ENCODE peak calls at places on chromosome 14, in four cellular contexts. H is K562, P is GM12878, Z is H1. X is an unnamed sample.

GRCh38 chr14:64474041-64474440 is 8.7 kb downstream of the AKAP5 start:
- DNase-seq in H (no peak), P (no peak), Z (no peak), X (no peak)

GRCh38 chr14:25006961-25007795 is 42.8 kb downstream of the STXBP6 start:
- DNase-seq in H (no peak), P (no peak), Z (no peak), X (peak)

GRCh38 chr14:32330356-32331226 is 1.5 kb downstream of the AKAP6 start:
- DNase-seq in H (no peak), P (no peak), Z (no peak), X (no peak)

GRCh38 chr14:89289477-89289876 is 127.6 kb downstream of the FOXN3 start:
- DNase-seq in H (no peak), P (no peak), Z (no peak), X (no peak)

GRCh38 chr14:44795725-44796124 is 166.0 kb downstream of the KLHL28 start:
- DNase-seq in H (no peak), P (no peak), Z (no peak), X (peak)

GRCh38 chr14:61866932-61867920 is 105.0 kb downstream of the SNAPC1 start:
- DNase-seq in H (no peak), P (peak), Z (no peak), X (peak)

GRCh38 chr14:99261916-99262787 is 9.8 kb downstream of the BCL11B start:
- DNase-seq in H (no peak), P (no peak), Z (no peak), X (no peak)

GRCh38 chr14:30550335-30550734 is 8.6 kb upstream of the G2E3 start:
- DNase-seq in H (no peak), P (no peak), Z (no peak), X (peak)

GRCh38 chr14:64880382-64881121 is 845 bp upstream of the SPTB start:
- DNase-seq in H (peak), P (no peak), Z (peak), X (no peak)

GRCh38 chr14:71130491-71131179 is 223.4 kb downstream of the PCNX1 start:
- DNase-seq in H (no peak), P (peak), Z (peak), X (peak)

GRCh38 chr14:22547309-22547947 is 41.6 kb downstream of the DAD1 start:
- DNase-seq in H (no peak), P (no peak), Z (no peak), X (no peak)

GRCh38 chr14:85415015-85415712 is 114.8 kb upstream of the FLRT2 start:
- DNase-seq in H (no peak), P (no peak), Z (peak), X (peak)

GRCh38 chr14:106845286-106846087 is 1319.1 kb downstream of the TMEM121 start:
- DNase-seq in H (no peak), P (peak), Z (no peak), X (no peak)

GRCh38 chr14:35855886-35856481 is 29.8 kb downstream of the BRMS1L start:
- DNase-seq in H (no peak), P (peak), Z (no peak), X (no peak)

GRCh38 chr14:63045612-63046320 is 508 bp upstream of the KCNH5 start:
- DNase-seq in H (peak), P (no peak), Z (peak), X (peak)

GRCh38 chr14:62209287-62209899 is 447.2 kb downstream of the SNAPC1 start:
- DNase-seq in H (no peak), P (no peak), Z (no peak), X (peak)

GRCh38 chr14:90739318-90740077 is 76.7 kb downstream of the TTC7B start:
- DNase-seq in H (no peak), P (no peak), Z (no peak), X (peak)

GRCh38 chr14:67480011-67480410 is 8.5 kb downstream of the TMEM229B start:
- DNase-seq in H (peak), P (no peak), Z (no peak), X (no peak)

GRCh38 chr14:21768116-21768874 is 94.7 kb upstream of the OR4E1 start:
- DNase-seq in H (peak), P (peak), Z (no peak), X (peak)

GRCh38 chr14:106286697-106287290 is 760.4 kb downstream of the TMEM121 start:
- DNase-seq in H (peak), P (no peak), Z (no peak), X (no peak)

GRCh38 chr14:97641827-97642226 is 844.6 kb downstream of the VRK1 start:
- DNase-seq in H (no peak), P (no peak), Z (no peak), X (no peak)

GRCh38 chr14:90828642-90829487 is 12.6 kb upstream of the TTC7B start:
- DNase-seq in H (no peak), P (no peak), Z (no peak), X (no peak)

GRCh38 chr14:59890676-59891075 is 20.1 kb upstream of the RTN1 start:
- DNase-seq in H (no peak), P (no peak), Z (no peak), X (no peak)

GRCh38 chr14:29463727-29464370 is 463.8 kb downstream of the PRKD1 start:
- DNase-seq in H (no peak), P (no peak), Z (no peak), X (no peak)

GRCh38 chr14:105460616-105461015 is 14.0 kb upstream of the CRIP2 start:
- DNase-seq in H (no peak), P (no peak), Z (no peak), X (no peak)

GRCh38 chr14:21476526-21476924 is 234 bp downstream of the RAB2B start:
- DNase-seq in H (peak), P (no peak), Z (no peak), X (no peak)

GRCh38 chr14:24235804-24236688 is 3.3 kb downstream of the GMPR2 start:
- DNase-seq in H (no peak), P (no peak), Z (no peak), X (no peak)

GRCh38 chr14:69844171-69844570 is 35.0 kb upstream of the SMOC1 start:
- DNase-seq in H (no peak), P (no peak), Z (no peak), X (no peak)

GRCh38 chr14:35147186-35147585 is 24.8 kb downstream of the PRORP start:
- DNase-seq in H (no peak), P (no peak), Z (no peak), X (no peak)

GRCh38 chr14:72617391-72618011 is 276.4 kb downstream of the DPF3 start:
- DNase-seq in H (no peak), P (no peak), Z (peak), X (no peak)

GRCh38 chr14:89388853-89389252 is 28.2 kb downstream of the FOXN3 start:
- DNase-seq in H (no peak), P (no peak), Z (no peak), X (peak)

GRCh38 chr14:103889313-103890051 is 38.8 kb upstream of the TDRD9 start:
- DNase-seq in H (peak), P (no peak), Z (no peak), X (peak)

GRCh38 chr14:74018029-74018703 is 922 bp downstream of the ENTPD5 start:
- DNase-seq in H (no peak), P (no peak), Z (no peak), X (peak)

GRCh38 chr14:42141328-42141727 is 534.7 kb downstream of the LRFN5 start:
- DNase-seq in H (no peak), P (no peak), Z (no peak), X (no peak)

GRCh38 chr14:20412422-20412821 is 879 bp downstream of the TEP1 start:
- DNase-seq in H (no peak), P (peak), Z (no peak), X (no peak)

GRCh38 chr14:103898204-103898603 is 30.1 kb upstream of the TDRD9 start:
- DNase-seq in H (no peak), P (no peak), Z (no peak), X (no peak)

GRCh38 chr14:20400965-20401593 is 12.2 kb downstream of the TEP1 start:
- DNase-seq in H (no peak), P (no peak), Z (no peak), X (peak)

GRCh38 chr14:29168149-29168548 is 401.6 kb downstream of the FOXG1 start:
- DNase-seq in H (peak), P (no peak), Z (no peak), X (no peak)

GRCh38 chr14:95041477-95042020 is 115.8 kb downstream of the DICER1 start:
- DNase-seq in H (no peak), P (no peak), Z (no peak), X (no peak)
- H3K9ac ChIP-seq in H (no peak), P (no peak), Z (no peak), X (no peak)

GRCh38 chr14:50862171-50862570 is 9.7 kb upstream of the ABHD12B start:
- DNase-seq in H (no peak), P (no peak), Z (no peak), X (peak)

GRCh38 chr14:50865677-50866076 is 6.2 kb upstream of the ABHD12B start:
- DNase-seq in H (no peak), P (no peak), Z (no peak), X (peak)

GRCh38 chr14:50864237-50864636 is 7.6 kb upstream of the ABHD12B start:
- DNase-seq in H (no peak), P (no peak), Z (no peak), X (no peak)

GRCh38 chr14:50860478-50861086 is 11.3 kb upstream of the ABHD12B start:
- DNase-seq in H (peak), P (peak), Z (peak), X (peak)

GRCh38 chr14:50864911-50865310 is 6.9 kb upstream of the ABHD12B start:
- DNase-seq in H (no peak), P (no peak), Z (no peak), X (no peak)
- TF ChIP-seq CHD1 in H (no peak), P (no peak), Z (no peak), X (no peak)

DNA sequence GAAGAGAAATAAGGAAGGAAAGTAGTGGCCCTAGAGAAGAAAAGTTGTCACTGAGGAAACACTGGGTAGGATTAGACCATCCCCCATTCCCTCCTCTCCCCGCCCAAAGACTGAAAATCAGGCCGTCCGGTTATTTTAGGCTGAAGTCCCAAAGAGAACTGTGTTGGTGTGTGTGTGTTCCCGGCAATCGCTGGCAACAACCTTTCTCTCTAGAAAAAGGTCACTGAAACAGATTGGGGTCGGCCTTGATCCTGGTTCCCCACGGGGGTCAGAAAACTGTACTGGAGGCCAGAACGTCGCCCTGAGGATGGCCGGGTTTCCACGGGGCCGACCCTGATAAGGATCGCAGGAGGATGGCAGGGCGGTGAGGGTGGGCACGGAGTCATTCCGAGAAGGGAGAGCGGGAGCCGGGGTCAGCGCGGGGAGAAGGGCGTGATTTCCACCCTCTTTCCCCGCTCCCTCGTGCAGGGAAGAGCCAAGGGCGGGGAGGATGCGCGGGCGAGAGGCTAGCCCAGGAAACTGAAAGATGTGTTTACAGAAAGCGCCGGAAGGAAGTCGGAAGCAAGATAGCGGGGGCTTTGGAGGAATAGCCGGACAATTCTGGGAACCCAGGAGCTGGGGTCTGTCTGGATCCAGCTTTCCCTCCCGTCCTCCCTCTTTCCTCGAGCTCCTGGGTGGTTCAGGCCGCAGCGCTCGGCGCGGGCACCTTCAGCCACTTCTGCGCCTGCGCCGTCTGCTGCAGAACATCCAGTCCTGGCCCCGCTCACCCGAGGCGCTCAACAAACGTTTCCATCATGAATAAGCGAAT is 25.3 kb upstream of the SPTLC2 start:
- DNase-seq in H (no peak), P (peak), Z (no peak), X (peak)
- H3K9ac ChIP-seq in H (no peak), P (peak), Z (no peak), X (peak)

DNA sequence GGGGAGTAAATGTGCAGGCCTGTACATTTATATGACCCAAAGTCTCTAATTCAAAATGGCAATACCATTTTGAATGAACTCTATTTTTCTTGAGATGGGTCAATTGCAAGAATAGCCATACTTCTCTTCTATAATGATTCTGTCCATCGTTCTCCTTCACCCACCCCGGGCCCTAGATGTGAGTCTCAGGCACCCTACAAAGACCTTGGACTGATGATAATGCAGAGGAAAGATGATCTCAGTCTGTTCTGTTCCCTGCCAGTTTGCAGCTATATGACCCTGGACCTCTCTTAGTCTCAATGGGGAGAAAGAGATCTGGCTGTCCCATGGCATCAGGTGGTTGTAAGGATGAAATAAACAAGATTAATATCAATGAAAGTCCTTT is 30.1 kb downstream of the VCPKMT start:
- DNase-seq in H (no peak), P (no peak), Z (no peak), X (no peak)
- TF ChIP-seq CHD1 in H (no peak), P (no peak), Z (no peak), X (no peak)

GRCh38 chr14:75452900-75453816 is 25.3 kb downstream of the JDP2 start:
- DNase-seq in H (no peak), P (no peak), Z (peak), X (peak)
- H3K9ac ChIP-seq in H (peak), P (no peak), Z (peak), X (peak)

GRCh38 chr14:100629696-100630095 is 42.5 kb upstream of the BEGAIN start:
- DNase-seq in H (no peak), P (no peak), Z (no peak), X (no peak)

GRCh38 chr14:100634026-100634425 is 46.8 kb upstream of the BEGAIN start:
- DNase-seq in H (no peak), P (no peak), Z (no peak), X (no peak)

GRCh38 chr14:100636559-100636958 is 49.3 kb upstream of the BEGAIN start:
- DNase-seq in H (no peak), P (no peak), Z (no peak), X (no peak)

GRCh38 chr14:100629098-100629497 is 41.9 kb upstream of the BEGAIN start:
- DNase-seq in H (no peak), P (no peak), Z (no peak), X (no peak)

DNA sequence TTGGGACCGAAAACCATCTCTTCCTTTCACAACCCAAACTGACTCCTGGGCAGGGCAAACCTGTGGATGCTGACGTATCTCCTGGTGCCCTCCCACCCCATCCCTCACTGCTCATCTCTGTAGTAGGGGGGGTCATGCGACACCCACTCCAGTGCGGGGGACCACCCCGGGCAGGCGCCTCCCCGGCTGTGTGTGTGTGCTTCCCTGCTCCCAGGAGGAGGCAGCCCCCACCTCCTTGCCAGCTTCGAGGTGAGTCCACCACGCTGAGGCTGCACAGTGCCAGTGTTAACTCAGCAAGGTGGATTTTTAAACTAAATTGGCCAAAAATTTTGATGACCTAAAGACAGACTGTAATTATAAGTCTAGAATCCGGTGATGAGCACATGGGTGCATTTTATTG is 46.2 kb upstream of the BEGAIN start:
- DNase-seq in H (no peak), P (no peak), Z (no peak), X (no peak)
- TF ChIP-seq CHD1 in H (no peak), P (no peak), Z (no peak), X (no peak)

DNA sequence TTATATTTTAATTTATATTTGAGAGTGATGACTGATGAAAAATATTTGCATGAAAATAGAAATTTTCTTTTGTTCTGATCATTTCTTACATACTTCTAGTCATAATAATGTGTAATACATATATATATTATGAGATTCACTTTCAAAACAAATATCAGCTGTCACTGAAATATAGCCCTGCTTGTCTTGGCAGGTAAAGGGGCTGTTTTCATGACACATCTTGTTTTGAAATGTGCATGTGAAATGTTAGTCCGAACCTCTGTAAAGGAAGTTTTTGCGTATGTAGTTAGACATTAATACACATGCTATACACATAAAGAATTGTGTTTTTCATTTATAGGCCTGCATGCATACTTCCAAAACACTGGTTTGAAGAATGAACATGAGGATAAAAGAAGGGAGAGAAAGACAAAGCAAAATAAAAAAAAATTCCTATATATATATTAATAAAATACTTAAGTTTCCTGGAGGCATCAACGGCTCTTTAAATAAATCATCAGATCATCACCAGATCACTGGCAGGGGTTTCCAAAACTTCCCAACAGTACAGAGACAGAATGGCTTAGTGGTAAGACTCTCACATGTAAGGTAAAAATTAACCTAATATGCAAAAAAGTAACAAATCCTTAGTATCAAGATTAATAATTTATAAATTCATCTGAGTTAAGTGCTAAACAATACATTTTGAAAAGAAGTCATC is 60.0 kb downstream of the SEL1L start:
- DNase-seq in H (no peak), P (no peak), Z (no peak), X (no peak)
- H3K9ac ChIP-seq in H (no peak), P (no peak), Z (no peak), X (no peak)

GRCh38 chr14:95667251-95667693 is 19.0 kb upstream of the TCL1B start:
- DNase-seq in H (no peak), P (no peak), Z (no peak), X (no peak)
- TF ChIP-seq CHD1 in H (no peak), P (no peak), Z (no peak), X (no peak)

GRCh38 chr14:76998777-76999366 is 29.6 kb downstream of the IRF2BPL start:
- DNase-seq in H (no peak), P (no peak), Z (no peak), X (no peak)
- H3K9ac ChIP-seq in H (no peak), P (no peak), Z (no peak), X (no peak)

X was measured in IMR-90.